ENCODE peak calls at places on chromosomes 6 and 20, in seven cellular contexts. J is prostate gland; T is HEK293T; Z is WTC11; N is SHP77; K is central memory CD8-positive, alpha-beta T cell; Y is stimulated activated CD8-positive, alpha-beta memory T cell treated with anti-CD3 and anti-CD28 coated beads, Interleukin-15, amount 100 ng/mL, for 24 hours. X is an unnamed sample.

GRCh38 chr6:146041282-146041681 is 12.4 kb downstream of the GRM1 start:
- DNase-seq in Y (no peak), Z (peak; percentile 62), N (no peak), K (no peak), T (peak; percentile 62), J (no peak), X (no peak)

GRCh38 chr6:113178349-113178748 is 678.8 kb upstream of the MARCKS start:
- DNase-seq in N (no peak), K (no peak), T (no peak), Y (no peak), J (no peak), Z (no peak), X (no peak)

GRCh38 chr6:102517506-102517905 is 1124.0 kb downstream of the GRIK2 start:
- DNase-seq in Y (no peak), K (no peak), J (no peak), N (no peak), Z (no peak), T (no peak), X (no peak)

GRCh38 chr20:32482251-32483220 is 102.6 kb downstream of the NOL4L start:
- DNase-seq in N (no peak), K (no peak), T (peak; percentile 35), Z (peak; percentile 62), Y (no peak), J (no peak), X (peak; percentile 1)

GRCh38 chr6:21115111-21115510 is 478.4 kb upstream of the SOX4 start:
- DNase-seq in T (no peak), N (no peak), Z (no peak), J (no peak), K (no peak), Y (no peak), X (peak; percentile 73)

GRCh38 chr6:144033816-144034540 is 25.9 kb upstream of the PLAGL1 start:
- DNase-seq in Z (no peak), N (no peak), Y (no peak), J (no peak), T (no peak), K (no peak), X (no peak)

GRCh38 chr20:53421343-53421742 is 172.3 kb downstream of the ZNF217 start:
- DNase-seq in J (no peak), N (no peak), Z (no peak), K (no peak), T (no peak), Y (no peak), X (no peak)

GRCh38 chr6:12163744-12164507 is 126.2 kb upstream of the EDN1 start:
- DNase-seq in J (no peak), K (no peak), N (no peak), Z (no peak), Y (no peak), T (no peak), X (no peak)

GRCh38 chr6:164025180-164025579 is 610.7 kb downstream of the QKI start:
- DNase-seq in T (no peak), K (no peak), N (no peak), Z (no peak), Y (no peak), J (no peak), X (no peak)

GRCh38 chr6:38020593-38020992 is 201.1 kb downstream of the ZFAND3 start:
- DNase-seq in K (no peak), N (peak; percentile 11), Y (no peak), Z (no peak), T (no peak), J (no peak), X (peak; percentile 41)

GRCh38 chr20:2986466-2986865 is 57.0 kb upstream of the GNRH2 start:
- DNase-seq in K (no peak), Y (no peak), J (no peak), Z (no peak), N (no peak), T (no peak), X (no peak)

GRCh38 chr20:4435210-4435609 is 286.5 kb upstream of the PRND start:
- DNase-seq in T (no peak), K (no peak), Z (no peak), N (no peak), Y (no peak), J (no peak), X (no peak)

GRCh38 chr20:37411408-37412306 is 65.7 kb downstream of the SRC start:
- DNase-seq in J (no peak), Y (no peak), K (no peak), Z (no peak), T (no peak), N (no peak), X (no peak)

GRCh38 chr6:76708641-76709331 is 636.3 kb upstream of the IMPG1 start:
- DNase-seq in T (no peak), Z (no peak), J (no peak), Y (no peak), N (no peak), K (no peak), X (no peak)